ENCODE peak calls at places on chromosomes 6 and 20, in five cellular contexts. One of them, this sample, is unnamed.

GRCh38 chr20:24586523-24586840 is 117.1 kb downstream of the SYNDIG1 start:
- DNase-seq in H9: no peak
- DNase-seq in IMR-90: no peak
- DNase-seq in H1: no peak
- DNase-seq in mesendoderm: no peak
- DNase-seq in this sample: no peak

GRCh38 chr6:72466971-72467566 is 154.8 kb upstream of the KCNQ5 start:
- DNase-seq in H1: no peak
- DNase-seq in H9: no peak
- DNase-seq in mesendoderm: peak
- DNase-seq in IMR-90: no peak
- DNase-seq in this sample: no peak

GRCh38 chr6:158068893-158069799 is 87.5 kb downstream of the SYNJ2 start:
- DNase-seq in H9: no peak
- DNase-seq in IMR-90: peak
- DNase-seq in mesendoderm: peak
- DNase-seq in H1: no peak
- DNase-seq in this sample: no peak

GRCh38 chr6:105153676-105154075 is 26.1 kb downstream of the POPDC3 start:
- DNase-seq in mesendoderm: no peak
- DNase-seq in H1: no peak
- DNase-seq in H9: no peak
- DNase-seq in IMR-90: no peak
- DNase-seq in this sample: no peak

GRCh38 chr6:151493495-151494234 is at the start of gene CCDC170:
- DNase-seq in H9: peak
- DNase-seq in H1: no peak
- DNase-seq in IMR-90: no peak
- DNase-seq in mesendoderm: peak
- DNase-seq in this sample: peak

GRCh38 chr6:158660331-158660730 is 10.5 kb downstream of the SYTL3 start:
- DNase-seq in mesendoderm: no peak
- DNase-seq in IMR-90: no peak
- DNase-seq in H1: no peak
- DNase-seq in H9: peak
- DNase-seq in this sample: no peak

GRCh38 chr20:36435799-36436541 is 105.3 kb upstream of the MYL9 start:
- DNase-seq in IMR-90: peak
- DNase-seq in H1: peak
- DNase-seq in H9: peak
- DNase-seq in mesendoderm: peak
- DNase-seq in this sample: peak

GRCh38 chr20:45969712-45970634 is 2.0 kb downstream of the ZNF335 start:
- DNase-seq in H9: peak
- DNase-seq in IMR-90: peak
- DNase-seq in H1: no peak
- DNase-seq in mesendoderm: peak
- DNase-seq in this sample: peak

GRCh38 chr6:123527406-123527805 is 109.3 kb downstream of the TRDN start:
- DNase-seq in mesendoderm: no peak
- DNase-seq in H1: no peak
- DNase-seq in IMR-90: no peak
- DNase-seq in H9: no peak
- DNase-seq in this sample: no peak

GRCh38 chr20:35248641-35249475 is 22.4 kb downstream of the MMP24 start:
- DNase-seq in H1: no peak
- DNase-seq in H9: no peak
- DNase-seq in IMR-90: no peak
- DNase-seq in mesendoderm: no peak
- DNase-seq in this sample: no peak

GRCh38 chr6:156102129-156102528 is 646.5 kb upstream of the NOX3 start:
- DNase-seq in IMR-90: peak
- DNase-seq in H1: no peak
- DNase-seq in H9: peak
- DNase-seq in mesendoderm: peak
- DNase-seq in this sample: no peak

GRCh38 chr6:88538130-88538706 is 372.1 kb upstream of the CNR1 start:
- DNase-seq in mesendoderm: peak
- DNase-seq in H9: peak
- DNase-seq in H1: peak
- DNase-seq in IMR-90: no peak
- DNase-seq in this sample: peak

GRCh38 chr6:40931927-40932326 is 107.1 kb downstream of the UNC5CL start:
- DNase-seq in mesendoderm: no peak
- DNase-seq in IMR-90: peak
- DNase-seq in H9: no peak
- DNase-seq in H1: no peak
- DNase-seq in this sample: no peak

GRCh38 chr20:62819494-62820174 is 2.8 kb downstream of the COL9A3 start:
- DNase-seq in H1: no peak
- DNase-seq in H9: no peak
- DNase-seq in mesendoderm: no peak
- DNase-seq in IMR-90: peak
- DNase-seq in this sample: no peak

GRCh38 chr6:74932214-74932923 is 273.5 kb downstream of the COL12A1 start:
- DNase-seq in mesendoderm: peak
- DNase-seq in H9: no peak
- DNase-seq in H1: no peak
- DNase-seq in IMR-90: peak
- DNase-seq in this sample: no peak

GRCh38 chr6:13427838-13428527 is 59.4 kb downstream of the GFOD1 start:
- DNase-seq in H1: no peak
- DNase-seq in IMR-90: no peak
- DNase-seq in H9: peak
- DNase-seq in mesendoderm: peak
- DNase-seq in this sample: no peak

GRCh38 chr6:99344289-99344688 is 5.2 kb downstream of the FAXC start:
- DNase-seq in mesendoderm: peak
- DNase-seq in IMR-90: peak
- DNase-seq in H9: no peak
- DNase-seq in H1: no peak
- DNase-seq in this sample: no peak

GRCh38 chr6:132734694-132735236 is 20.9 kb upstream of the VNN1 start:
- DNase-seq in H1: no peak
- DNase-seq in H9: no peak
- DNase-seq in IMR-90: peak
- DNase-seq in mesendoderm: peak
- DNase-seq in this sample: no peak

GRCh38 chr6:138286698-138287097 is 68.4 kb upstream of the PBOV1 start:
- DNase-seq in H9: no peak
- DNase-seq in IMR-90: no peak
- DNase-seq in mesendoderm: no peak
- DNase-seq in H1: no peak
- DNase-seq in this sample: no peak

GRCh38 chr20:41079066-41079465 is 50.4 kb downstream of the TOP1 start:
- DNase-seq in mesendoderm: no peak
- DNase-seq in H9: no peak
- DNase-seq in IMR-90: no peak
- DNase-seq in H1: no peak
- DNase-seq in this sample: no peak

GRCh38 chr6:75210885-75211739 is 5.3 kb upstream of the COL12A1 start:
- DNase-seq in IMR-90: peak
- DNase-seq in mesendoderm: peak
- DNase-seq in H9: no peak
- DNase-seq in H1: no peak
- DNase-seq in this sample: peak

GRCh38 chr6:36358235-36358915 is 21.7 kb upstream of the BNIP5 start:
- DNase-seq in mesendoderm: no peak
- DNase-seq in H9: no peak
- DNase-seq in H1: no peak
- DNase-seq in IMR-90: peak
- DNase-seq in this sample: no peak

GRCh38 chr20:43812216-43812615 is 85.4 kb upstream of the GTSF1L start:
- DNase-seq in H1: no peak
- DNase-seq in mesendoderm: no peak
- DNase-seq in H9: no peak
- DNase-seq in IMR-90: no peak
- DNase-seq in this sample: no peak

GRCh38 chr6:107318100-107318736 is 141.1 kb downstream of the PDSS2 start:
- DNase-seq in H1: peak
- DNase-seq in H9: peak
- DNase-seq in IMR-90: peak
- DNase-seq in mesendoderm: peak
- DNase-seq in this sample: peak

GRCh38 chr20:6857929-6858328 is 90.4 kb downstream of the BMP2 start:
- DNase-seq in H9: no peak
- DNase-seq in mesendoderm: no peak
- DNase-seq in IMR-90: no peak
- DNase-seq in H1: no peak
- DNase-seq in this sample: no peak

GRCh38 chr20:6866741-6867140 is 99.3 kb downstream of the BMP2 start:
- DNase-seq in IMR-90: no peak
- DNase-seq in mesendoderm: no peak
- DNase-seq in H1: no peak
- DNase-seq in H9: no peak
- DNase-seq in this sample: no peak

GRCh38 chr20:6863355-6863754 is 95.9 kb downstream of the BMP2 start:
- DNase-seq in H1: no peak
- DNase-seq in IMR-90: no peak
- DNase-seq in mesendoderm: no peak
- DNase-seq in H9: no peak
- DNase-seq in this sample: no peak

GRCh38 chr20:6868864-6869263 is 101.4 kb downstream of the BMP2 start:
- DNase-seq in mesendoderm: no peak
- DNase-seq in H1: no peak
- DNase-seq in H9: no peak
- DNase-seq in IMR-90: no peak
- DNase-seq in this sample: no peak

GRCh38 chr20:6863798-6864201 is 96.3 kb downstream of the BMP2 start:
- DNase-seq in H1: no peak
- DNase-seq in H9: no peak
- DNase-seq in IMR-90: no peak
- DNase-seq in mesendoderm: no peak
- DNase-seq in this sample: no peak
- H2AK5ac ChIP-seq in H1: no peak
- H2AK5ac ChIP-seq in H9: no peak
- H2AK5ac ChIP-seq in IMR-90: no peak
- H2AK5ac ChIP-seq in mesendoderm: no peak
- H2AK5ac ChIP-seq in this sample: no peak

GRCh38 chr6:6841571-6841970 is 253.1 kb downstream of the LY86 start:
- DNase-seq in H9: no peak
- DNase-seq in mesendoderm: no peak
- DNase-seq in H1: no peak
- DNase-seq in IMR-90: no peak
- DNase-seq in this sample: no peak
- H2AK5ac ChIP-seq in H9: no peak
- H2AK5ac ChIP-seq in mesendoderm: no peak
- H2AK5ac ChIP-seq in H1: no peak
- H2AK5ac ChIP-seq in IMR-90: no peak
- H2AK5ac ChIP-seq in this sample: no peak

GRCh38 chr6:26234421-26235239 is 130.4 kb upstream of the BTN3A2 start:
- DNase-seq in H1: no peak
- DNase-seq in H9: peak
- DNase-seq in mesendoderm: peak
- DNase-seq in IMR-90: peak
- DNase-seq in this sample: no peak
- H2AK5ac ChIP-seq in H1: no peak
- H2AK5ac ChIP-seq in H9: no peak
- H2AK5ac ChIP-seq in mesendoderm: no peak
- H2AK5ac ChIP-seq in IMR-90: no peak
- H2AK5ac ChIP-seq in this sample: no peak

GRCh38 chr20:33662172-33662571 is at the start of gene C20orf144:
- DNase-seq in H1: no peak
- DNase-seq in H9: no peak
- DNase-seq in mesendoderm: no peak
- DNase-seq in IMR-90: no peak
- DNase-seq in this sample: no peak
- H2AK5ac ChIP-seq in H1: no peak
- H2AK5ac ChIP-seq in H9: no peak
- H2AK5ac ChIP-seq in mesendoderm: no peak
- H2AK5ac ChIP-seq in IMR-90: peak
- H2AK5ac ChIP-seq in this sample: peak